ENCODE peak calls at places on chromosomes 1 and 21, in six cellular contexts. E is NCI-H1105 treated with DMSO at 0.1 percent for 48 hours, H is T-helper 2 cell, Q is NCI-H2029 treated with DMSO at 0.1 percent for 48 hours, U is HT-29, F is fibroblast of gingiva. V is an unnamed sample.

GRCh38 chr1:108208724-108209404 is 8.7 kb upstream of the SLC25A24 start:
- DNase-seq in E (no peak), H (no peak), Q (no peak), U (no peak), F (no peak), V (no peak)

GRCh38 chr1:241721011-241721410 is 68.9 kb downstream of the WDR64 start:
- DNase-seq in E (no peak), H (no peak), Q (no peak), U (no peak), F (no peak), V (no peak)

GRCh38 chr1:93238425-93238824 is 57.9 kb downstream of the CCDC18 start:
- DNase-seq in E (no peak), H (no peak), Q (no peak), U (no peak), F (no peak), V (no peak)

GRCh38 chr1:106554294-106554693 is 502.2 kb upstream of the PRMT6 start:
- DNase-seq in E (no peak), H (no peak), Q (no peak), U (no peak), F (peak), V (no peak)

GRCh38 chr1:168372857-168373520 is 92.3 kb downstream of the TBX19 start:
- DNase-seq in E (no peak), H (no peak), Q (no peak), U (no peak), F (no peak), V (no peak)

GRCh38 chr21:39037807-39038405 is 145.3 kb downstream of the PSMG1 start:
- DNase-seq in E (no peak), H (no peak), Q (no peak), U (no peak), F (no peak), V (no peak)

GRCh38 chr1:167122568-167122967 is 28.7 kb downstream of the STYXL2 start:
- DNase-seq in E (no peak), H (no peak), Q (no peak), U (no peak), F (no peak), V (no peak)

GRCh38 chr1:60869264-60869663 is 213.1 kb upstream of the NFIA start:
- DNase-seq in E (no peak), H (no peak), Q (no peak), U (no peak), F (no peak), V (no peak)

GRCh38 chr1:205580140-205580922 is 51.5 kb downstream of the ELK4 start:
- DNase-seq in E (no peak), H (no peak), Q (no peak), U (no peak), F (no peak), V (no peak)

GRCh38 chr1:119906927-119907652 is 10.8 kb upstream of the ADAM30 start:
- DNase-seq in E (no peak), H (no peak), Q (no peak), U (no peak), F (no peak), V (no peak)

GRCh38 chr1:156647351-156647750 is 5.4 kb downstream of the BCAN start:
- DNase-seq in E (no peak), H (no peak), Q (no peak), U (no peak), F (no peak), V (no peak)

GRCh38 chr1:241317676-241318075 is 39.3 kb downstream of the RGS7 start:
- DNase-seq in E (no peak), H (no peak), Q (no peak), U (no peak), F (no peak), V (no peak)

GRCh38 chr1:214838351-214838750 is 235.4 kb downstream of the CENPF start:
- DNase-seq in E (no peak), H (no peak), Q (no peak), U (no peak), F (no peak), V (no peak)

GRCh38 chr1:54107131-54107530 is 45.7 kb downstream of the CDCP2 start:
- DNase-seq in E (peak), H (no peak), Q (no peak), U (no peak), F (peak), V (no peak)

GRCh38 chr1:39779821-39780220 is 8.7 kb upstream of the OXCT2 start:
- DNase-seq in E (no peak), H (no peak), Q (no peak), U (no peak), F (no peak), V (no peak)

GRCh38 chr1:7755448-7755847 is 15.6 kb upstream of the VAMP3 start:
- DNase-seq in E (no peak), H (peak), Q (no peak), U (peak), F (no peak), V (no peak)

V was measured in GM18507.